ENCODE peak calls at places on chromosomes 3 and 15, in eight cellular contexts. G is fibroblast of lung, P is GM12878, Y is mammary epithelial cell, F is mesenchymal stem cell, M is OCI-LY7, C is GM23248, Z is PC-3. V is an unnamed sample.

GRCh38 chr3:113783980-113784379 is 37.1 kb downstream of the ATP6V1A start:
- DNase-seq in P (no peak), Y (no peak), F (no peak), G (peak; percentile 18), Z (no peak), C (peak; percentile 18), M (no peak), V (no peak)

GRCh38 chr3:119309591-119309990 is 15.4 kb downstream of the ARHGAP31 start:
- DNase-seq in F (no peak), C (no peak), G (peak; percentile 75), Y (no peak), Z (no peak), P (no peak), M (no peak), V (no peak)

GRCh38 chr15:39629376-39629775 is 48.5 kb downstream of the THBS1 start:
- DNase-seq in G (peak; percentile 63), P (no peak), Y (peak; percentile 79), C (peak; percentile 42), F (peak; percentile 46), Z (peak; percentile 84), M (no peak), V (peak; percentile 41)

GRCh38 chr3:37992271-37993066 is 1.9 kb downstream of the VILL start:
- DNase-seq in M (no peak), Z (peak; percentile 63), P (no peak), Y (peak; percentile 36), G (no peak), F (no peak), C (no peak), V (no peak)

GRCh38 chr15:29270169-29270955 is 740 bp upstream of the NSMCE3 start:
- DNase-seq in F (peak; percentile 65), C (peak; percentile 76), Z (peak; percentile 17), G (peak; percentile 49), M (peak; percentile 38), Y (peak; percentile 28), P (peak; percentile 67), V (peak; percentile 62)

GRCh38 chr3:129745253-129745652 is 138.8 kb upstream of the PLXND1 start:
- DNase-seq in F (peak; percentile 61), M (no peak), P (no peak), Y (no peak), C (no peak), G (peak; percentile 70), Z (no peak), V (no peak)

GRCh38 chr3:110667216-110667615 is 404.4 kb upstream of the NECTIN3 start:
- DNase-seq in F (no peak), G (no peak), C (no peak), M (no peak), P (no peak), Z (no peak), Y (no peak), V (no peak)

GRCh38 chr3:52393131-52393807 is 51.6 kb downstream of the SEMA3G start:
- DNase-seq in Z (no peak), C (no peak), P (no peak), M (no peak), Y (no peak), G (no peak), F (no peak), V (no peak)

GRCh38 chr3:19903649-19904048 is 30.4 kb downstream of the EFHB start:
- DNase-seq in M (no peak), C (no peak), P (no peak), Y (no peak), G (no peak), F (no peak), Z (no peak), V (no peak)

GRCh38 chr3:19898725-19899124 is 35.3 kb downstream of the EFHB start:
- DNase-seq in F (no peak), C (no peak), Z (peak; percentile 38), G (peak; percentile 53), Y (no peak), P (no peak), M (no peak), V (no peak)

GRCh38 chr3:19901337-19901736 is 32.7 kb downstream of the EFHB start:
- DNase-seq in P (no peak), Z (peak; percentile 18), G (no peak), C (peak; percentile 2), Y (no peak), F (no peak), M (no peak), V (no peak)

GRCh38 chr3:19901918-19902317 is 32.1 kb downstream of the EFHB start:
- DNase-seq in Z (no peak), F (no peak), P (no peak), C (peak; percentile 5), M (no peak), Y (peak; percentile 85), G (no peak), V (no peak)

GRCh38 chr3:19899264-19899663 is 34.8 kb downstream of the EFHB start:
- DNase-seq in M (no peak), P (no peak), G (no peak), F (no peak), Z (no peak), Y (no peak), C (no peak), V (no peak)
- H3K27ac ChIP-seq in M (no peak overlapping the region), P (no peak overlapping the region), G (no peak overlapping the region), F (peak overlapping the region; percentile 60), Z (no peak overlapping the region), Y (no peak overlapping the region), C (no peak overlapping the region), V (no peak overlapping the region)

GRCh38 chr3:19931180-19931692 is 2.8 kb downstream of the EFHB start:
- DNase-seq in Y (peak; percentile 29), F (peak; percentile 18), Z (no peak), G (no peak), M (no peak), P (peak; percentile 79), C (no peak), V (no peak)
- H2AFZ ChIP-seq in Y (no peak overlapping the region), F (peak overlapping the region; percentile 36), Z (peak overlapping the region; percentile 25), G (no peak overlapping the region), M (peak overlapping the region; percentile 36), P (peak overlapping the region; percentile 64), C (no peak overlapping the region), V (peak overlapping the region; percentile 62)

GRCh38 chr3:184952671-184953070 is 140.7 kb downstream of the VPS8 start:
- DNase-seq in Z (no peak), P (no peak), Y (no peak), G (no peak), F (peak; percentile 69), C (peak; percentile 49), M (no peak), V (peak; percentile 85)

GRCh38 chr3:184949570-184949969 is 137.6 kb downstream of the VPS8 start:
- DNase-seq in C (no peak), F (no peak), M (no peak), Y (no peak), Z (no peak), P (no peak), G (no peak), V (no peak)

GRCh38 chr3:184953396-184953795 is 141.4 kb downstream of the VPS8 start:
- DNase-seq in Y (no peak), P (no peak), M (no peak), C (no peak), Z (no peak), G (no peak), F (no peak), V (no peak)

DNA sequence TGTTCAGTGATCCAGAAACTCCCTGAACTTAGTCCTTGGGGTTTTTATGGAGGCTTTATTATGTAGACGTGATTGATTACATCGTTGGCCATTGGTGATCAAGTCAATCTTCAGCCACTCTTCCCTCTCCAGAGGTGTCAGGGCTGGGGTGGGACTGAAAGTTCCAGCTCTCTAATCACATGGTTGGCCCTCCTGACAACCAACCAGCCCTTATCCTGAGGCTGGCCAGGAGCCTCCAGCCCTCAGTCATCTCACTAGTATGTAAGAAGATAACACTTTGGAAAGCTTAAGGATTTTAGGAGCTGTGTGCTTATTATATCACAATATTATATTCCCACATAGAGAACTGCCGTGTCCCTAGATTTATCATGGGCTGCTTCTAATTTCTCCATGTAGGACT is 142.3 kb downstream of the VPS8 start:
- DNase-seq in Y (no peak), Z (no peak), C (no peak), F (no peak), M (no peak), G (no peak), P (no peak), V (no peak)
- H3K27ac ChIP-seq in Y (no peak overlapping the region), Z (no peak overlapping the region), C (no peak overlapping the region), F (no peak overlapping the region), M (no peak overlapping the region), G (no peak overlapping the region), P (no peak overlapping the region), V (no peak overlapping the region)

GRCh38 chr15:58179741-58180381 is 41.7 kb downstream of the AQP9 start:
- DNase-seq in F (no peak), G (peak; percentile 17), Y (peak; percentile 91), M (no peak), Z (peak; percentile 56), C (peak; percentile 65), P (no peak), V (no peak)
- H2AFZ ChIP-seq in F (no peak overlapping the region), G (no peak overlapping the region), Y (peak overlapping the region; percentile 82), M (no peak overlapping the region), Z (peak overlapping the region; percentile 77), C (no peak overlapping the region), P (no peak overlapping the region), V (no peak overlapping the region)

DNA sequence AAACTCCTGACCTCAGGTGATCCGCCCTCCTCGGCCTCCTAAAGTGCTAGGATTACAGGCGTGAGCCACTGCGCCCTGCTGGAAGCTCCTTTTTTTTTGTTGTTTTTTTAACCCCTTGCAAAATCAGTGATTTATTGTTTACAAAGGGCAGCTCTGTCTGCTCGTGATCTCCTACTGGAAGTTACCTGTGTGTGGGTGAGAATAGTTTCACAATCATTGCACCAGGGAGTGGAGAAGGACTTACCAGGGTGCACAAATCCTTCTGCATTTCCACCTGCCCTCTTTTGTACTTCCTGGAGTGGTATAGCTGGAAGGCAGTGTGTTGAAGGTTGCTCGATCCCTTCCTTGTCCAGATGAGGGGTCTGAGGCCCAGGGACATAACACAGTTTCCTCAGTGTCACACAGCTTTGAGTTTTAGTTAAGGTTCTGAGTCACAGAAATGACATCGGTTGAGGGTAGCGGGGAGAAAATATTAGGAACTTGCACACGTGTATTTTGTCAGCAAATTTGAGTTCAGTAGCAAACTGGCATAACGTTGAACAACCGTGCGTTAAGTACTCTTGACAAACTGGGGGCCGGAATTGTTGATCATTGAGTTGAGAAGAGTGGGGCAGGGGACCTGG is 11.3 kb upstream of the TRAK1 start:
- DNase-seq in P (no peak), F (no peak), G (no peak), C (no peak), Y (peak; percentile 61), M (no peak), Z (peak; percentile 66), V (no peak)
- H3K27ac ChIP-seq in P (peak overlapping the region; percentile 76), F (peak overlapping the region; percentile 44), G (peak overlapping the region; percentile 62), C (peak overlapping the region; percentile 71), Y (no peak overlapping the region), M (peak overlapping the region; percentile 30), Z (peak overlapping the region; percentile 85), V (no peak overlapping the region)